ENCODE peak calls at places on chromosome 9, in nine cellular contexts. M is fibroblast of lung, H is cardiac fibroblast, S is HFFc6, G is suprapubic skin, L is left ventricle myocardium inferior, W is tibial artery, X is foreskin fibroblast, F is endothelial cell. N is an unnamed sample.
A peak's percentile ranks its signal among the peaks of the same experiment; 100 is the strongest.

GRCh38 chr9:36407122-36407723 is 7.2 kb upstream of the RNF38 start:
- DNase-seq in M (peak; percentile 77), H (peak; percentile 78), S (peak; percentile 56), G (no peak), L (no peak), W (peak; percentile 49), X (peak; percentile 79), F (peak; percentile 43), N (no peak)

GRCh38 chr9:14155237-14155636 is 158.7 kb downstream of the NFIB start:
- DNase-seq in M (no peak), H (no peak), S (no peak), G (no peak), L (no peak), W (no peak), X (no peak), F (no peak), N (no peak)

GRCh38 chr9:76453785-76454184 is 5.2 kb upstream of the GCNT1 start:
- DNase-seq in M (peak; percentile 90), H (peak; percentile 91), S (peak; percentile 28), G (no peak), L (no peak), W (no peak), X (peak; percentile 88), F (no peak), N (no peak)

GRCh38 chr9:114250235-114250568 is 72.7 kb upstream of the ORM1 start:
- DNase-seq in M (peak; percentile 86), H (peak; percentile 8), S (peak; percentile 81), G (peak; percentile 88), L (peak; percentile 86), W (peak; percentile 70), X (peak; percentile 97), F (no peak), N (no peak)

GRCh38 chr9:110282023-110282766 is 25.9 kb upstream of the TXN start:
- DNase-seq in M (no peak), H (no peak), S (no peak), G (no peak), L (no peak), W (no peak), X (no peak), F (no peak), N (no peak)

GRCh38 chr9:89427621-89428221 is 70.2 kb downstream of the SEMA4D start:
- DNase-seq in M (no peak), H (no peak), S (no peak), G (no peak), L (no peak), W (no peak), X (no peak), F (no peak), N (peak; percentile 43)

GRCh38 chr9:444528-444927 is 229.9 kb downstream of the DOCK8 start:
- DNase-seq in M (no peak), H (no peak), S (no peak), G (no peak), L (no peak), W (no peak), X (no peak), F (no peak), N (no peak)

GRCh38 chr9:110626109-110626829 is 42.3 kb upstream of the MUSK start:
- DNase-seq in M (peak; percentile 79), H (peak; percentile 97), S (peak; percentile 82), G (no peak), L (no peak), W (no peak), X (peak; percentile 81), F (no peak), N (no peak)

GRCh38 chr9:109426621-109427402 is 71.3 kb downstream of the PTPN3 start:
- DNase-seq in M (no peak), H (no peak), S (no peak), G (no peak), L (no peak), W (no peak), X (no peak), F (no peak), N (no peak)

GRCh38 chr9:16398676-16399075 is 471.8 kb downstream of the BNC2 start:
- DNase-seq in M (no peak), H (no peak), S (no peak), G (no peak), L (no peak), W (no peak), X (no peak), F (no peak), N (no peak)

GRCh38 chr9:98972641-98973545 is 29.2 kb downstream of the COL15A1 start:
- DNase-seq in M (no peak), H (no peak), S (no peak), G (no peak), L (no peak), W (no peak), X (no peak), F (no peak), N (no peak)

GRCh38 chr9:132503116-132503515 is 79.3 kb upstream of the BARHL1 start:
- DNase-seq in M (no peak), H (no peak), S (no peak), G (no peak), L (no peak), W (no peak), X (no peak), F (no peak), N (no peak)

GRCh38 chr9:137556069-137556838 is 4.6 kb downstream of the MRPL41 start:
- DNase-seq in M (peak; percentile 29), H (no peak), S (peak; percentile 15), G (no peak), L (no peak), W (no peak), X (no peak), F (no peak), N (no peak)

GRCh38 chr9:18857769-18858168 is 175.2 kb downstream of the SAXO1 start:
- DNase-seq in M (peak; percentile 82), H (peak; percentile 87), S (peak; percentile 56), G (no peak), L (no peak), W (no peak), X (peak; percentile 82), F (no peak), N (no peak)

GRCh38 chr9:95132406-95133350 is 184.8 kb downstream of the FANCC start:
- DNase-seq in M (no peak), H (no peak), S (no peak), G (no peak), L (no peak), W (no peak), X (peak; percentile 82), F (no peak), N (no peak)

GRCh38 chr9:108386859-108387384 is 468.9 kb downstream of the ACTL7B start:
- DNase-seq in M (peak; percentile 92), H (peak; percentile 43), S (peak; percentile 59), G (no peak), L (no peak), W (no peak), X (peak; percentile 68), F (no peak), N (no peak)

GRCh38 chr9:16726718-16727451 is 143.6 kb downstream of the BNC2 start:
- DNase-seq in M (peak; percentile 91), H (peak; percentile 94), S (peak; percentile 72), G (peak; percentile 92), L (peak; percentile 76), W (peak; percentile 89), X (peak; percentile 90), F (peak; percentile 82), N (peak; percentile 93)

GRCh38 chr9:83630938-83631457 is 8.1 kb downstream of the IDNK start:
- DNase-seq in M (no peak), H (no peak), S (no peak), G (no peak), L (no peak), W (no peak), X (no peak), F (no peak), N (no peak)

GRCh38 chr9:33868430-33869000 is 51.6 kb downstream of the UBE2R2 start:
- DNase-seq in M (peak; percentile 86), H (peak; percentile 74), S (no peak), G (no peak), L (no peak), W (peak; percentile 61), X (peak; percentile 65), F (no peak), N (no peak)

GRCh38 chr9:121310571-121310970 is 42.6 kb downstream of the GSN start:
- DNase-seq in M (no peak), H (no peak), S (no peak), G (no peak), L (no peak), W (no peak), X (no peak), F (no peak), N (peak; percentile 48)
- TF ChIP-seq CTCF in M (no peak), H (no peak), S (no peak), G (no peak), L (no peak), W (no peak), X (no peak), F (no peak), N (no peak)

GRCh38 chr9:79247021-79247420 is 324.7 kb upstream of the TLE4 start:
- DNase-seq in M (no peak), H (no peak), S (no peak), G (no peak), L (no peak), W (no peak), X (no peak), F (no peak), N (no peak)
- TF ChIP-seq CTCF in M (no peak), H (no peak), S (no peak), G (no peak), L (no peak), W (no peak), X (no peak), F (no peak), N (no peak)

GRCh38 chr9:24616858-24617257 is 71.2 kb upstream of the IZUMO3 start:
- DNase-seq in M (no peak), H (no peak), S (no peak), G (no peak), L (no peak), W (no peak), X (no peak), F (no peak), N (no peak)
- TF ChIP-seq CTCF in M (no peak), H (no peak), S (no peak), G (no peak), L (no peak), W (no peak), X (no peak), F (no peak), N (no peak)

GRCh38 chr9:123104807-123105206 is 71.3 kb downstream of the GPR21 start:
- DNase-seq in M (no peak), H (no peak), S (no peak), G (no peak), L (no peak), W (no peak), X (no peak), F (no peak), N (no peak)

GRCh38 chr9:123105490-123105889 is 72.0 kb downstream of the GPR21 start:
- DNase-seq in M (no peak), H (no peak), S (no peak), G (no peak), L (no peak), W (no peak), X (no peak), F (no peak), N (no peak)

GRCh38 chr9:123099548-123099947 is 66.1 kb downstream of the GPR21 start:
- DNase-seq in M (no peak), H (no peak), S (no peak), G (no peak), L (no peak), W (no peak), X (no peak), F (no peak), N (no peak)

GRCh38 chr9:123099042-123099441 is 65.6 kb downstream of the GPR21 start:
- DNase-seq in M (no peak), H (no peak), S (no peak), G (no peak), L (no peak), W (no peak), X (no peak), F (no peak), N (no peak)

GRCh38 chr9:123102380-123103113 is 69.1 kb downstream of the GPR21 start:
- DNase-seq in M (no peak), H (peak; percentile 18), S (peak; percentile 23), G (no peak), L (no peak), W (no peak), X (no peak), F (no peak), N (no peak)
- TF ChIP-seq CTCF in M (peak; percentile 31), H (peak; percentile 17), S (peak; percentile 65), G (no peak), L (peak; percentile 33), W (no peak), X (peak; percentile 24), F (peak; percentile 13), N (peak; percentile 78)

N was measured in chondrocyte.